ENCODE peak calls at places on chromosomes 2 and 18, in seven cellular contexts. I is MV-4-11; G is choroid plexus epithelial cell; O is activated gamma-delta T cell treated with Interleukin-2 at 50 U/mL for 16 hours; A is Kasumi-1; Q is H7; N is effector memory CD8-positive, alpha-beta T cell. Y is an unnamed sample.

GRCh38 chr18:58025733-58026132 is 18.3 kb upstream of the NEDD4L start:
- DNase-seq in I (no peak), G (no peak), O (no peak), A (no peak), Q (no peak), N (no peak), Y (no peak)

GRCh38 chr2:63888490-63889402 is 47.0 kb downstream of the UGP2 start:
- DNase-seq in I (peak; percentile 31), G (peak; percentile 69), O (peak; percentile 12), A (peak; percentile 64), Q (no peak), N (peak; percentile 13), Y (peak; percentile 28)

GRCh38 chr18:22822024-22822423 is 111.1 kb upstream of the RBBP8 start:
- DNase-seq in I (peak; percentile 81), G (peak; percentile 84), O (no peak), A (peak; percentile 24), Q (peak; percentile 16), N (no peak), Y (no peak)

GRCh38 chr2:138321458-138321857 is 180.1 kb upstream of the SPOPL start:
- DNase-seq in I (no peak), G (no peak), O (no peak), A (no peak), Q (no peak), N (no peak), Y (no peak)

GRCh38 chr2:172242968-172243367 is 140.3 kb upstream of the DLX2 start:
- DNase-seq in I (no peak), G (peak; percentile 43), O (no peak), A (no peak), Q (no peak), N (no peak), Y (no peak)

GRCh38 chr2:3294066-3294465 is 83.6 kb downstream of the EIPR1 start:
- DNase-seq in I (no peak), G (no peak), O (no peak), A (no peak), Q (no peak), N (no peak), Y (no peak)

GRCh38 chr2:111250448-111251030 is 129.8 kb downstream of the BCL2L11 start:
- DNase-seq in I (no peak), G (peak; percentile 14), O (no peak), A (no peak), Q (no peak), N (no peak), Y (no peak)

GRCh38 chr2:144834954-144835633 is 315.2 kb upstream of the ZEB2 start:
- DNase-seq in I (no peak), G (peak; percentile 92), O (no peak), A (no peak), Q (no peak), N (no peak), Y (no peak)

GRCh38 chr18:62485684-62486083 is 37.1 kb upstream of the ZCCHC2 start:
- DNase-seq in I (peak; percentile 48), G (peak; percentile 85), O (no peak), A (no peak), Q (no peak), N (no peak), Y (no peak)

GRCh38 chr2:13652531-13653313 is 936.0 kb downstream of the TRIB2 start:
- DNase-seq in I (peak; percentile 10), G (peak; percentile 59), O (no peak), A (no peak), Q (no peak), N (no peak), Y (no peak)

GRCh38 chr2:13542642-13543041 is 825.9 kb downstream of the TRIB2 start:
- DNase-seq in I (no peak), G (no peak), O (no peak), A (no peak), Q (no peak), N (no peak), Y (no peak)

GRCh38 chr2:47127862-47128543 is 27.1 kb downstream of the STPG4 start:
- DNase-seq in I (no peak), G (peak; percentile 15), O (no peak), A (no peak), Q (no peak), N (no peak), Y (no peak)

GRCh38 chr2:69946351-69947077 is 14.9 kb downstream of the ASPRV1 start:
- DNase-seq in I (peak; percentile 71), G (peak; percentile 49), O (peak; percentile 62), A (peak; percentile 61), Q (no peak), N (peak; percentile 38), Y (no peak)

GRCh38 chr2:202858601-202859000 is 13.0 kb downstream of the ICA1L start:
- DNase-seq in I (no peak), G (no peak), O (no peak), A (no peak), Q (no peak), N (no peak), Y (no peak)

GRCh38 chr18:48940854-48941531 is 9.8 kb downstream of the SMAD7 start:
- DNase-seq in I (no peak), G (no peak), O (peak; percentile 90), A (peak; percentile 78), Q (no peak), N (peak; percentile 89), Y (no peak)

GRCh38 chr2:176455865-176456291 is 186.6 kb downstream of the MTX2 start:
- DNase-seq in I (peak; percentile 1), G (no peak), O (no peak), A (no peak), Q (no peak), N (no peak), Y (peak; percentile 24)

GRCh38 chr2:28475088-28475580 is 20.7 kb upstream of the PLB1 start:
- DNase-seq in I (peak; percentile 36), G (no peak), O (no peak), A (no peak), Q (no peak), N (no peak), Y (no peak)

GRCh38 chr2:207143474-207144190 is 22.1 kb downstream of the KLF7 start:
- DNase-seq in I (peak; percentile 74), G (peak; percentile 83), O (peak; percentile 55), A (peak; percentile 31), Q (no peak), N (no peak), Y (no peak)

GRCh38 chr2:228987441-228988155 is 283.5 kb downstream of the PID1 start:
- DNase-seq in I (no peak), G (no peak), O (no peak), A (no peak), Q (no peak), N (no peak), Y (no peak)

GRCh38 chr2:176461686-176462376 is 192.6 kb downstream of the MTX2 start:
- DNase-seq in I (no peak), G (no peak), O (no peak), A (no peak), Q (no peak), N (no peak), Y (no peak)

GRCh38 chr2:851680-852079 is 99.0 kb upstream of the SNTG2 start:
- DNase-seq in I (no peak), G (no peak), O (no peak), A (no peak), Q (no peak), N (no peak), Y (no peak)

GRCh38 chr2:66559672-66560071 is 124.7 kb downstream of the MEIS1 start:
- DNase-seq in I (no peak), G (no peak), O (no peak), A (no peak), Q (no peak), N (no peak), Y (no peak)

GRCh38 chr2:160220545-160221009 is 20.5 kb upstream of the ITGB6 start:
- DNase-seq in I (no peak), G (peak; percentile 34), O (no peak), A (no peak), Q (no peak), N (no peak), Y (no peak)

GRCh38 chr2:46162329-46162870 is 134.8 kb upstream of the EPAS1 start:
- DNase-seq in I (peak; percentile 63), G (peak; percentile 79), O (no peak), A (no peak), Q (no peak), N (no peak), Y (no peak)

GRCh38 chr2:69493268-69493667 is 56.0 kb upstream of the NFU1 start:
- DNase-seq in I (no peak), G (no peak), O (no peak), A (no peak), Q (no peak), N (no peak), Y (no peak)

GRCh38 chr2:45009303-45009927 is at the start of gene SIX2:
- DNase-seq in I (peak; percentile 33), G (peak; percentile 99), O (no peak), A (peak; percentile 92), Q (peak; percentile 99), N (no peak), Y (peak; percentile 97)

GRCh38 chr2:60844105-60844504 is 37.3 kb upstream of the REL start:
- DNase-seq in I (peak; percentile 35), G (no peak), O (no peak), A (no peak), Q (no peak), N (no peak), Y (no peak)